ENCODE peak calls at places on chromosome 21, in seven cellular contexts. Q, Y, D, J, O, G and W are unnamed samples.

GRCh38 chr21:41678944-41679343 is 87.9 kb downstream of the RIPK4 start:
- DNase-seq in J (peak; percentile 94), O (peak; percentile 96), Y (peak; percentile 86), D (peak; percentile 74), G (no peak), Q (peak; percentile 95), W (no peak)

GRCh38 chr21:34670220-34670961 is 1.6 kb downstream of the CLIC6 start:
- DNase-seq in O (peak; percentile 29), G (no peak), D (no peak), Y (no peak), Q (no peak), J (peak; percentile 6), W (no peak)

GRCh38 chr21:29208044-29208665 is 77.7 kb downstream of the MAP3K7CL start:
- DNase-seq in J (no peak), D (no peak), O (no peak), Y (no peak), Q (no peak), G (no peak), W (no peak)

GRCh38 chr21:24023402-24023801 is 1583.9 kb downstream of the MRPL39 start:
- DNase-seq in Y (no peak), D (no peak), Q (no peak), J (no peak), O (no peak), G (no peak), W (no peak)

GRCh38 chr21:42081138-42081537 is 10.0 kb downstream of the UMODL1 start:
- DNase-seq in Q (no peak), J (no peak), D (no peak), O (no peak), Y (no peak), G (no peak), W (no peak)

GRCh38 chr21:32520885-32521735 is 64.2 kb downstream of the TCP10L start:
- DNase-seq in Q (peak; percentile 93), Y (peak; percentile 94), J (peak; percentile 35), G (no peak), O (peak; percentile 63), D (no peak), W (peak; percentile 64)

GRCh38 chr21:29258626-29259335 is 39.9 kb upstream of the BACH1 start:
- DNase-seq in Y (no peak), O (no peak), D (no peak), G (no peak), J (peak; percentile 12), Q (no peak), W (no peak)

GRCh38 chr21:40846566-40847411 is at the start of gene DSCAM:
- DNase-seq in D (peak; percentile 28), Q (no peak), Y (no peak), O (no peak), G (no peak), J (no peak), W (peak; percentile 78)

GRCh38 chr21:29343517-29343916 is 44.8 kb downstream of the BACH1 start:
- DNase-seq in Y (no peak), G (no peak), D (no peak), O (no peak), Q (no peak), J (no peak), W (no peak)

GRCh38 chr21:14863745-14864210 is 201.0 kb downstream of the NRIP1 start:
- DNase-seq in J (no peak), G (no peak), Q (no peak), Y (no peak), D (no peak), O (no peak), W (no peak)

GRCh38 chr21:33871171-33871570 is 44.4 kb downstream of the ATP5PO start:
- DNase-seq in J (no peak), O (no peak), D (no peak), Y (no peak), Q (no peak), G (no peak), W (no peak)

GRCh38 chr21:30434033-30434631 is 4.1 kb downstream of the KRTAP13-4 start:
- DNase-seq in J (peak; percentile 21), Y (no peak), G (no peak), O (peak; percentile 7), D (peak; percentile 28), Q (no peak), W (no peak)
- TF ChIP-seq CTCF in J (peak; percentile 41), Y (peak; percentile 68), G (peak; percentile 34), O (peak; percentile 56), D (peak; percentile 67), Q (peak; percentile 54), W (no peak)

GRCh38 chr21:31509108-31510017 is 150.1 kb upstream of the SOD1 start:
- DNase-seq in J (peak; percentile 66), Q (no peak), D (peak; percentile 12), Y (no peak), O (peak; percentile 29), G (peak; percentile 58), W (no peak)
- TF ChIP-seq CTCF in J (peak; percentile 37), Q (no peak), D (peak; percentile 59), Y (no peak), O (no peak), G (peak; percentile 36), W (no peak)

GRCh38 chr21:45358711-45359310 is 46.2 kb upstream of the COL18A1 start:
- DNase-seq in O (no peak), Q (no peak), J (no peak), D (no peak), G (no peak), Y (no peak), W (no peak)

GRCh38 chr21:45358261-45358670 is 46.7 kb upstream of the COL18A1 start:
- DNase-seq in G (no peak), Q (no peak), O (no peak), J (no peak), Y (no peak), D (no peak), W (peak; percentile 30)

GRCh38 chr21:45356251-45356650 is 48.7 kb upstream of the COL18A1 start:
- DNase-seq in G (no peak), O (no peak), Q (no peak), Y (no peak), D (no peak), J (no peak), W (no peak)

GRCh38 chr21:45356653-45357435 is 48.1 kb upstream of the COL18A1 start:
- DNase-seq in Q (no peak), G (no peak), O (no peak), Y (no peak), J (no peak), D (no peak), W (no peak)

GRCh38 chr21:45357436-45358260 is 47.3 kb upstream of the COL18A1 start:
- DNase-seq in O (peak; percentile 24), D (no peak), G (no peak), J (no peak), Y (peak; percentile 73), Q (no peak), W (peak; percentile 73)
- TF ChIP-seq CTCF in O (no peak), D (peak; percentile 34), G (no peak), J (no peak), Y (no peak), Q (no peak), W (no peak)

DNA sequence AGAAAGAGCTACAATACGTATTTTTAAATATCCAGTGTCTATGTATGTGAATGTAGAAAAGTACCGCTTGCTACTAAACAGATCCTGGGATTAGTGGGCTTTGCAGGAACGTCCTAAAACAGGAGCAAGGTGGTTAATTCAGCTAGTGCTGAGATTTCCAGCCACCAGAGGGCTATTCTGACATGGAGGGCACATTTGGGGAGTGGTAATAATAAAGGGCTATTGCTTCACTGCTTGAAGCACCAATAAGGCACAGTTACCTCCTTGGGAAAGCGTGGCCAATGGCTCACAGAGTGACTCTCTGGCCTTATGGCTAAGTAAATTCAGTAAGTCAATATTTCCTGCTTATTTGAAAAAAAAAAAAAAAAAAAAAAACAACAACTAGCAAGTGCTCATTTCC is 152.4 kb downstream of the GABPA start:
- DNase-seq in O (peak; percentile 71), Q (no peak), G (no peak), D (no peak), Y (no peak), J (no peak), W (no peak)
- TF ChIP-seq CTCF in O (peak; percentile 29), Q (no peak), G (no peak), D (peak; percentile 49), Y (no peak), J (no peak), W (no peak)

DNA sequence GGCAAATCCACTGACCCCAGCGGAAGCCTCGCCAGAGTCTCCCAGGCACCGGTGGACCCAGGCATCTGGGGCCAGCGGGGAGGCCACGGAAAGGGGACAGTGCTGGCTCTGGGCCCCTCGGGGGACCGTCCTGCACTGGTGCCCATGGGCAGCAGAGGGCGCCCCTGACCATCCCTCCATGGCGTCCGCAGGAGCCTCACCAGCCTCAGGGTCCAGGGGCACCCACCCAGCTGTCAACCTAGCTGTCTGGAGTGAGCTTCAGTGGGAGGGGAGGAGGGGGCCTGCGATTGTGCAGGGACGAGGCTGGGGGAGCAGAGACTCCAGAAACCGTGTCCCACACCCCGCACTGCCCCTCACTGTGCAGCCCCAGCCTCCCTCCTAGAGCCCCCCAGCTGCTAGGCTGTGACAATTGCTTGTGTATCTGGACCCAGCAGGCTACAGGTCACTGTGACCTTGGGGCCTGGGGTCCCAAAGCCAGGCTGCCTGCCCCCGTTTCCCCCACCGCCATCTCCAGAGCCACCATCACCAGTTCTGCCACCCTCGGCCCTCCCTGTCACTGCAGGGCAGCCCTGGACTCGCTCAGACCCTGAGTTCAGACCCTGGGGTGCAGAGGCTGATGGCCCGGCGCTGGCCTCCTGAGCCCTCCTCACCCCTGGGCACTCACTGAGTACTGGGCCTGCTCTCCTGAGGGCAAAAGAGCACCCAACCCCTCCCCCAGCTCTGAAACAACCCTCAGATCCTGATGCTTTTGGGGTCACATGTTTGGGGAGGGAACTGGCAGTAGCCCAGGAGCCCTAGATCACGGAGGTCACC is 10.7 kb upstream of the COL6A1 start:
- DNase-seq in G (peak; percentile 55), O (peak; percentile 54), D (peak; percentile 80), Q (peak; percentile 80), Y (peak; percentile 76), J (peak; percentile 68), W (peak; percentile 89)
- TF ChIP-seq CTCF in G (peak; percentile 70), O (peak; percentile 87), D (peak; percentile 93), Q (peak; percentile 87), Y (peak; percentile 99), J (peak; percentile 75), W (peak; percentile 90)

DNA sequence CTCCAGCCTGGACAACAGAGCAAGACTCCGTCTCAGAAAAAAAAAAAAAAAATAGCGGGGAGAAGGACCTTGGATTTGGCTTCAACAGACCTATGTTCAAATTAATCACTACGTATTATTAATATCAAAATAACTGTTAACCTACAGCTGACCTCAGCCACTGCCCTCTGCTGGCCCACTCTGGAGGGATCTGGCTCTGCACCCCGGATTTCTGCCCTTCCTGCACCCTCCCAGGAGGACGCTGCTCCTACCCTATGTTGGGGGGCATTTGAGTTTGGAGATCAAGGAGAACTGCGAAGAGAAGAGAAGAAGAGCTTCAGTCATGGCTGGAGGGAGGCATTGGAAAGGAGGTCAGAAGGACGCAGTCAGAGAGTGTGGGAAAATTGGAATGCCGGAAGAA is 96.7 kb downstream of the PSMG1 start:
- DNase-seq in O (no peak), Y (no peak), D (no peak), Q (no peak), G (no peak), J (no peak), W (no peak)
- TF ChIP-seq CTCF in O (no peak), Y (peak; percentile 26), D (peak; percentile 31), Q (no peak), G (no peak), J (no peak), W (no peak)

DNA sequence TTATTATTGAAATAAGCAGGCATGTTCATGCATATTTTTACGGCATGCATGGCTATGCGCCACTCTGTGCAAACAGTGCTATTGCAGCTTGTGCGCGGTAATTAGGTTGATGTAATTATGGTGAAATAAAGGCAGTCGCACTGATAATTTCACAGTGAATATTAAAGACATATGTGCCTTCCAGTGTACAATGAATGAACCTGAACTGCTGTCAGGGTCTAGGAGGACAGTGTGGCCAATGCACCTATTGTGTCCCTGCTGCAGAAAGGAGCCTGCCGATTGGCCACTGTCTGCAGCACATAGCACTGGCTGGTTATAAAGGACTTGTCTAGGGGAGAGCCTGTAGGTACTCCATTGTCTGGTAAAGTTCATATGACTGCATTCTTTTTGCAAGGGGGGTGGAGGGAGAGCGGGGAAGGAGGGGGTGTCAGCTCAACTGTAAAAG is 340.4 kb downstream of the USP25 start:
- DNase-seq in Q (no peak), O (no peak), D (no peak), J (no peak), Y (no peak), G (no peak), W (no peak)
- TF ChIP-seq CTCF in Q (peak; percentile 20), O (no peak), D (no peak), J (no peak), Y (no peak), G (no peak), W (no peak)